ENCODE peak calls at places on chromosomes 2 and 18, in seven cellular contexts. One of them, this sample, is unnamed.

GRCh38 chr2:46978696-46979095 is 63.1 kb upstream of the MCFD2 start:
- DNase-seq in T-cell: no peak
- DNase-seq in COR-L47: no peak
- DNase-seq in activated naive CD4-positive, alpha-beta T cell: no peak
- DNase-seq in upper lobe of right lung: no peak
- DNase-seq in NCI-H524 treated with DMSO at 0.1 percent for 48 hours: no peak
- DNase-seq in activated CD4-positive, CD25-positive, alpha-beta regulatory T cell treated with anti-CD3 and anti-CD28 coated beads, Interleukin-2, amount 50 U/mL, for 72 hours: no peak
- DNase-seq in this sample: no peak

GRCh38 chr18:57445488-57446319 is 10.5 kb downstream of the ONECUT2 start:
- DNase-seq in T-cell: no peak
- DNase-seq in COR-L47: peak
- DNase-seq in activated naive CD4-positive, alpha-beta T cell: no peak
- DNase-seq in upper lobe of right lung: no peak
- DNase-seq in NCI-H524 treated with DMSO at 0.1 percent for 48 hours: no peak
- DNase-seq in activated CD4-positive, CD25-positive, alpha-beta regulatory T cell treated with anti-CD3 and anti-CD28 coated beads, Interleukin-2, amount 50 U/mL, for 72 hours: no peak
- DNase-seq in this sample: no peak

GRCh38 chr2:216211141-216211540 is 102.0 kb downstream of the XRCC5 start:
- DNase-seq in T-cell: no peak
- DNase-seq in COR-L47: no peak
- DNase-seq in activated naive CD4-positive, alpha-beta T cell: no peak
- DNase-seq in upper lobe of right lung: no peak
- DNase-seq in NCI-H524 treated with DMSO at 0.1 percent for 48 hours: no peak
- DNase-seq in activated CD4-positive, CD25-positive, alpha-beta regulatory T cell treated with anti-CD3 and anti-CD28 coated beads, Interleukin-2, amount 50 U/mL, for 72 hours: no peak
- DNase-seq in this sample: no peak

GRCh38 chr18:42095732-42096377 is 140.8 kb downstream of the PIK3C3 start:
- DNase-seq in T-cell: no peak
- DNase-seq in COR-L47: no peak
- DNase-seq in activated naive CD4-positive, alpha-beta T cell: no peak
- DNase-seq in upper lobe of right lung: no peak
- DNase-seq in NCI-H524 treated with DMSO at 0.1 percent for 48 hours: no peak
- DNase-seq in activated CD4-positive, CD25-positive, alpha-beta regulatory T cell treated with anti-CD3 and anti-CD28 coated beads, Interleukin-2, amount 50 U/mL, for 72 hours: no peak
- DNase-seq in this sample: no peak

GRCh38 chr2:235813398-235813797 is 319.6 kb downstream of the AGAP1 start:
- DNase-seq in T-cell: no peak
- DNase-seq in COR-L47: no peak
- DNase-seq in activated naive CD4-positive, alpha-beta T cell: no peak
- DNase-seq in upper lobe of right lung: no peak
- DNase-seq in NCI-H524 treated with DMSO at 0.1 percent for 48 hours: no peak
- DNase-seq in activated CD4-positive, CD25-positive, alpha-beta regulatory T cell treated with anti-CD3 and anti-CD28 coated beads, Interleukin-2, amount 50 U/mL, for 72 hours: no peak
- DNase-seq in this sample: no peak

GRCh38 chr2:1839066-1839756 is 94.9 kb upstream of the PXDN start:
- DNase-seq in T-cell: no peak
- DNase-seq in COR-L47: no peak
- DNase-seq in activated naive CD4-positive, alpha-beta T cell: no peak
- DNase-seq in upper lobe of right lung: peak
- DNase-seq in NCI-H524 treated with DMSO at 0.1 percent for 48 hours: no peak
- DNase-seq in activated CD4-positive, CD25-positive, alpha-beta regulatory T cell treated with anti-CD3 and anti-CD28 coated beads, Interleukin-2, amount 50 U/mL, for 72 hours: no peak
- DNase-seq in this sample: no peak

GRCh38 chr2:237122214-237122666 is 36.6 kb downstream of the COPS8 start:
- DNase-seq in T-cell: no peak
- DNase-seq in COR-L47: peak
- DNase-seq in activated naive CD4-positive, alpha-beta T cell: no peak
- DNase-seq in upper lobe of right lung: peak
- DNase-seq in NCI-H524 treated with DMSO at 0.1 percent for 48 hours: no peak
- DNase-seq in activated CD4-positive, CD25-positive, alpha-beta regulatory T cell treated with anti-CD3 and anti-CD28 coated beads, Interleukin-2, amount 50 U/mL, for 72 hours: peak
- DNase-seq in this sample: no peak

GRCh38 chr2:97712693-97713295 is 582 bp upstream of the ZAP70 start:
- DNase-seq in T-cell: no peak
- DNase-seq in COR-L47: no peak
- DNase-seq in activated naive CD4-positive, alpha-beta T cell: no peak
- DNase-seq in upper lobe of right lung: peak
- DNase-seq in NCI-H524 treated with DMSO at 0.1 percent for 48 hours: no peak
- DNase-seq in activated CD4-positive, CD25-positive, alpha-beta regulatory T cell treated with anti-CD3 and anti-CD28 coated beads, Interleukin-2, amount 50 U/mL, for 72 hours: peak
- DNase-seq in this sample: no peak

GRCh38 chr18:48937869-48938750 is 12.7 kb downstream of the SMAD7 start:
- DNase-seq in T-cell: no peak
- DNase-seq in COR-L47: no peak
- DNase-seq in activated naive CD4-positive, alpha-beta T cell: no peak
- DNase-seq in upper lobe of right lung: peak
- DNase-seq in NCI-H524 treated with DMSO at 0.1 percent for 48 hours: no peak
- DNase-seq in activated CD4-positive, CD25-positive, alpha-beta regulatory T cell treated with anti-CD3 and anti-CD28 coated beads, Interleukin-2, amount 50 U/mL, for 72 hours: no peak
- DNase-seq in this sample: no peak

GRCh38 chr2:180696005-180696404 is 284.4 kb upstream of the UBE2E3 start:
- DNase-seq in T-cell: no peak
- DNase-seq in COR-L47: peak
- DNase-seq in activated naive CD4-positive, alpha-beta T cell: no peak
- DNase-seq in upper lobe of right lung: no peak
- DNase-seq in NCI-H524 treated with DMSO at 0.1 percent for 48 hours: no peak
- DNase-seq in activated CD4-positive, CD25-positive, alpha-beta regulatory T cell treated with anti-CD3 and anti-CD28 coated beads, Interleukin-2, amount 50 U/mL, for 72 hours: no peak
- DNase-seq in this sample: no peak

GRCh38 chr18:23453657-23454011 is 547 bp downstream of the RIOK3 start:
- DNase-seq in T-cell: no peak
- DNase-seq in COR-L47: no peak
- DNase-seq in activated naive CD4-positive, alpha-beta T cell: no peak
- DNase-seq in upper lobe of right lung: no peak
- DNase-seq in NCI-H524 treated with DMSO at 0.1 percent for 48 hours: no peak
- DNase-seq in activated CD4-positive, CD25-positive, alpha-beta regulatory T cell treated with anti-CD3 and anti-CD28 coated beads, Interleukin-2, amount 50 U/mL, for 72 hours: no peak
- DNase-seq in this sample: no peak

GRCh38 chr2:158699323-158699722 is 95.8 kb upstream of the DAPL1 start:
- DNase-seq in T-cell: no peak
- DNase-seq in COR-L47: no peak
- DNase-seq in activated naive CD4-positive, alpha-beta T cell: no peak
- DNase-seq in upper lobe of right lung: no peak
- DNase-seq in NCI-H524 treated with DMSO at 0.1 percent for 48 hours: no peak
- DNase-seq in activated CD4-positive, CD25-positive, alpha-beta regulatory T cell treated with anti-CD3 and anti-CD28 coated beads, Interleukin-2, amount 50 U/mL, for 72 hours: no peak
- DNase-seq in this sample: no peak

GRCh38 chr2:165251361-165251760 is 12.1 kb downstream of the SCN2A start:
- DNase-seq in T-cell: no peak
- DNase-seq in COR-L47: peak
- DNase-seq in activated naive CD4-positive, alpha-beta T cell: no peak
- DNase-seq in upper lobe of right lung: no peak
- DNase-seq in NCI-H524 treated with DMSO at 0.1 percent for 48 hours: no peak
- DNase-seq in activated CD4-positive, CD25-positive, alpha-beta regulatory T cell treated with anti-CD3 and anti-CD28 coated beads, Interleukin-2, amount 50 U/mL, for 72 hours: no peak
- DNase-seq in this sample: no peak

GRCh38 chr2:70975237-70975636 is 3.2 kb upstream of the ANKRD53 start:
- DNase-seq in T-cell: no peak
- DNase-seq in COR-L47: no peak
- DNase-seq in activated naive CD4-positive, alpha-beta T cell: no peak
- DNase-seq in upper lobe of right lung: no peak
- DNase-seq in NCI-H524 treated with DMSO at 0.1 percent for 48 hours: no peak
- DNase-seq in activated CD4-positive, CD25-positive, alpha-beta regulatory T cell treated with anti-CD3 and anti-CD28 coated beads, Interleukin-2, amount 50 U/mL, for 72 hours: no peak
- DNase-seq in this sample: no peak

GRCh38 chr18:75208055-75208835 is 694 bp downstream of the PTGR3 start:
- DNase-seq in T-cell: no peak
- DNase-seq in COR-L47: peak
- DNase-seq in activated naive CD4-positive, alpha-beta T cell: peak
- DNase-seq in upper lobe of right lung: peak
- DNase-seq in NCI-H524 treated with DMSO at 0.1 percent for 48 hours: no peak
- DNase-seq in activated CD4-positive, CD25-positive, alpha-beta regulatory T cell treated with anti-CD3 and anti-CD28 coated beads, Interleukin-2, amount 50 U/mL, for 72 hours: peak
- DNase-seq in this sample: no peak

GRCh38 chr2:187369471-187369870 is 78.6 kb downstream of the CALCRL start:
- DNase-seq in T-cell: no peak
- DNase-seq in COR-L47: no peak
- DNase-seq in activated naive CD4-positive, alpha-beta T cell: no peak
- DNase-seq in upper lobe of right lung: no peak
- DNase-seq in NCI-H524 treated with DMSO at 0.1 percent for 48 hours: no peak
- DNase-seq in activated CD4-positive, CD25-positive, alpha-beta regulatory T cell treated with anti-CD3 and anti-CD28 coated beads, Interleukin-2, amount 50 U/mL, for 72 hours: no peak
- DNase-seq in this sample: no peak

GRCh38 chr2:15708161-15708560 is 116.5 kb downstream of the DDX1 start:
- DNase-seq in T-cell: no peak
- DNase-seq in COR-L47: no peak
- DNase-seq in activated naive CD4-positive, alpha-beta T cell: no peak
- DNase-seq in upper lobe of right lung: no peak
- DNase-seq in NCI-H524 treated with DMSO at 0.1 percent for 48 hours: no peak
- DNase-seq in activated CD4-positive, CD25-positive, alpha-beta regulatory T cell treated with anti-CD3 and anti-CD28 coated beads, Interleukin-2, amount 50 U/mL, for 72 hours: no peak
- DNase-seq in this sample: no peak